ENCODE peak calls at places on chromosomes 7 and 10, in five cellular contexts. L is bronchial epithelial cell; J is stimulated activated CD8-positive, alpha-beta memory T cell treated with anti-CD3 and anti-CD28 coated beads, Interleukin-7, amount 100 ng/mL, for 24 hours; B is T-helper 17 cell; Y is AG04450. K is an unnamed sample.

GRCh38 chr7:106425017-106425719 is 140.4 kb upstream of the NAMPT start:
- DNase-seq in L (peak), J (peak), B (no peak), Y (peak), K (peak)

GRCh38 chr10:122490786-122491680 is 29.7 kb downstream of the HTRA1 start:
- DNase-seq in L (peak), J (no peak), B (no peak), Y (no peak), K (no peak)

GRCh38 chr7:130904031-130904757 is 170.2 kb upstream of the KLF14 start:
- DNase-seq in L (peak), J (no peak), B (no peak), Y (peak), K (peak)

GRCh38 chr7:14376711-14377110 is 387.2 kb upstream of the ETV1 start:
- DNase-seq in L (no peak), J (no peak), B (no peak), Y (no peak), K (no peak)

GRCh38 chr10:123772645-123773508 is 106.7 kb downstream of the GPR26 start:
- DNase-seq in L (no peak), J (no peak), B (no peak), Y (no peak), K (no peak)

GRCh38 chr7:83060218-83060617 is 102.5 kb downstream of the PCLO start:
- DNase-seq in L (no peak), J (no peak), B (no peak), Y (no peak), K (no peak)

GRCh38 chr10:117967149-117967548 is 79.6 kb downstream of the RAB11FIP2 start:
- DNase-seq in L (no peak), J (no peak), B (no peak), Y (no peak), K (no peak)

GRCh38 chr7:5598261-5598761 is 174.7 kb upstream of the TNRC18 start:
- DNase-seq in L (no peak), J (no peak), B (no peak), Y (no peak), K (no peak)

GRCh38 chr10:31977440-31978157 is 49.0 kb upstream of the ARHGAP12 start:
- DNase-seq in L (peak), J (no peak), B (no peak), Y (no peak), K (peak)

GRCh38 chr10:114026189-114027040 is 17.3 kb upstream of the ADRB1 start:
- DNase-seq in L (peak), J (no peak), B (no peak), Y (peak), K (peak)

GRCh38 chr10:77789861-77790260 is 136.7 kb downstream of the DLG5 start:
- DNase-seq in L (no peak), J (no peak), B (no peak), Y (no peak), K (no peak)